ENCODE peak calls at places on chromosome 9, in ten cellular contexts. K is SJSA1; S is AG08396; G is NCI-H1092; Z is stimulated activated naive CD4-positive, alpha-beta T cell; N is ureter; U is posterior cingulate gyrus; P is activated CD8-positive, alpha-beta memory T cell treated with anti-CD3 and anti-CD28 coated beads, Interleukin-2, amount 50 U/mL, for 48 hours; V is aorta; C is stimulated activated CD4-positive, alpha-beta T cell treated with anti-CD3 and anti-CD28 coated beads, Interleukin-2, amount 100 ng/mL, for 48 hours. A is an unnamed sample.
A peak's percentile ranks its signal among the peaks of the same experiment; 100 is the strongest.

GRCh38 chr9:134170525-134171315 is 6.4 kb upstream of the RNU6ATAC start:
- DNase-seq in K (peak; percentile 28), S (no peak), G (no peak), Z (no peak), N (no peak), U (no peak), P (no peak), V (peak; percentile 48), C (no peak), A (no peak)

GRCh38 chr9:98054376-98054951 is 2.1 kb upstream of the NANS start:
- DNase-seq in K (no peak), S (no peak), G (no peak), Z (no peak), N (no peak), U (no peak), P (no peak), V (no peak), C (no peak), A (no peak)

GRCh38 chr9:72856985-72857631 is 95.7 kb downstream of the ALDH1A1 start:
- DNase-seq in K (peak; percentile 35), S (peak; percentile 63), G (no peak), Z (no peak), N (no peak), U (no peak), P (no peak), V (no peak), C (no peak), A (no peak)

GRCh38 chr9:137304383-137305059 is 2.5 kb upstream of the NRARP start:
- DNase-seq in K (no peak), S (no peak), G (no peak), Z (no peak), N (no peak), U (no peak), P (peak; percentile 57), V (peak; percentile 45), C (no peak), A (no peak)

GRCh38 chr9:88280816-88281382 is 107.3 kb upstream of the SPIN1 start:
- DNase-seq in K (peak; percentile 23), S (no peak), G (no peak), Z (no peak), N (no peak), U (no peak), P (no peak), V (no peak), C (no peak), A (no peak)

GRCh38 chr9:95316274-95316673 is 1.2 kb downstream of the FANCC start:
- DNase-seq in K (no peak), S (no peak), G (no peak), Z (no peak), N (no peak), U (no peak), P (no peak), V (no peak), C (no peak), A (no peak)

GRCh38 chr9:88988796-88989641 is 2.2 kb upstream of the S1PR3 start:
- DNase-seq in K (peak; percentile 36), S (peak; percentile 57), G (no peak), Z (no peak), N (no peak), U (no peak), P (peak; percentile 56), V (no peak), C (no peak), A (peak; percentile 25)

GRCh38 chr9:127036437-127036836 is 86.0 kb downstream of the ANGPTL2 start:
- DNase-seq in K (no peak), S (no peak), G (no peak), Z (no peak), N (no peak), U (no peak), P (no peak), V (no peak), C (no peak), A (no peak)

GRCh38 chr9:131036529-131037335 is 27.8 kb downstream of the LAMC3 start:
- DNase-seq in K (no peak), S (no peak), G (no peak), Z (no peak), N (no peak), U (no peak), P (no peak), V (no peak), C (no peak), A (no peak)

GRCh38 chr9:81661339-81661738 is 28.0 kb downstream of the TLE1 start:
- DNase-seq in K (no peak), S (no peak), G (peak; percentile 90), Z (no peak), N (no peak), U (no peak), P (no peak), V (no peak), C (no peak), A (no peak)

GRCh38 chr9:89405832-89406231 is 87.5 kb downstream of the SECISBP2 start:
- DNase-seq in K (no peak), S (no peak), G (no peak), Z (no peak), N (no peak), U (no peak), P (no peak), V (peak; percentile 69), C (no peak), A (no peak)

GRCh38 chr9:69671904-69672827 is at the start of gene APBA1:
- DNase-seq in K (peak; percentile 63), S (peak; percentile 85), G (peak; percentile 56), Z (peak; percentile 65), N (peak; percentile 54), U (peak; percentile 73), P (peak; percentile 60), V (peak; percentile 79), C (peak; percentile 20), A (no peak)

GRCh38 chr9:125341566-125341965 is 79.9 kb downstream of the GAPVD1 start:
- DNase-seq in K (no peak), S (no peak), G (no peak), Z (no peak), N (no peak), U (no peak), P (no peak), V (no peak), C (no peak), A (no peak)

GRCh38 chr9:105074501-105074900 is 146.5 kb upstream of the ABCA1 start:
- DNase-seq in K (no peak), S (no peak), G (no peak), Z (no peak), N (no peak), U (no peak), P (no peak), V (no peak), C (no peak), A (no peak)

GRCh38 chr9:120733190-120733589 is 18.9 kb upstream of the MEGF9 start:
- DNase-seq in K (no peak), S (peak; percentile 76), G (no peak), Z (no peak), N (no peak), U (no peak), P (no peak), V (peak; percentile 87), C (no peak), A (no peak)

GRCh38 chr9:116899337-116900006 is 212.4 kb downstream of the TRIM32 start:
- DNase-seq in K (peak; percentile 88), S (peak; percentile 15), G (no peak), Z (no peak), N (no peak), U (no peak), P (no peak), V (no peak), C (no peak), A (no peak)

GRCh38 chr9:129109952-129110739 is 447 bp downstream of the CRAT start:
- DNase-seq in K (peak; percentile 75), S (peak; percentile 48), G (no peak), Z (no peak), N (peak; percentile 66), U (no peak), P (peak; percentile 61), V (peak; percentile 66), C (no peak), A (no peak)

GRCh38 chr9:71850996-71851395 is 60.0 kb downstream of the ABHD17B start:
- DNase-seq in K (no peak), S (no peak), G (no peak), Z (no peak), N (no peak), U (no peak), P (no peak), V (no peak), C (no peak), A (no peak)

GRCh38 chr9:34630402-34631154 is 1.7 kb upstream of the ARID3C start:
- DNase-seq in K (no peak), S (no peak), G (no peak), Z (no peak), N (no peak), U (no peak), P (no peak), V (no peak), C (no peak), A (no peak)

GRCh38 chr9:126551812-126552211 is 61.9 kb upstream of the LMX1B start:
- DNase-seq in K (no peak), S (peak; percentile 1), G (no peak), Z (no peak), N (no peak), U (no peak), P (no peak), V (no peak), C (no peak), A (no peak)

GRCh38 chr9:96327694-96328352 is 25.8 kb upstream of the HSD17B3 start:
- DNase-seq in K (peak; percentile 49), S (peak; percentile 48), G (no peak), Z (peak; percentile 3), N (no peak), U (no peak), P (no peak), V (no peak), C (peak; percentile 38), A (no peak)

GRCh38 chr9:1173211-1173610 is 123.1 kb downstream of the DMRT2 start:
- DNase-seq in K (no peak), S (no peak), G (no peak), Z (no peak), N (no peak), U (no peak), P (no peak), V (no peak), C (no peak), A (no peak)

GRCh38 chr9:34964458-34964857 is 6.4 kb downstream of the PHF24 start:
- DNase-seq in K (no peak), S (no peak), G (no peak), Z (no peak), N (no peak), U (no peak), P (no peak), V (no peak), C (no peak), A (no peak)

GRCh38 chr9:113990975-113991471 is 87.1 kb downstream of the AMBP start:
- DNase-seq in K (no peak), S (no peak), G (no peak), Z (no peak), N (no peak), U (no peak), P (peak; percentile 28), V (no peak), C (no peak), A (no peak)